ENCODE peak calls at places on chromosomes 16 and 17, in six cellular contexts. R is PC-9; B is foreskin fibroblast; K is GM10248; I is stimulated activated CD8-positive, alpha-beta memory T cell treated with anti-CD3 and anti-CD28 coated beads, Interleukin-2, amount 100 ng/mL, for 1 hour; Z is nephron progenitor cell. F is an unnamed sample.

GRCh38 chr17:27896656-27897055 is 3.5 kb upstream of the LYRM9 start:
- DNase-seq in I (no peak), Z (no peak), R (no peak), K (no peak), B (no peak), F (no peak)

GRCh38 chr16:70650216-70650615 is 3.9 kb downstream of the IL34 start:
- DNase-seq in I (no peak), B (no peak), K (no peak), Z (no peak), R (no peak), F (no peak)

GRCh38 chr17:28684963-28685362 is 23.0 kb downstream of the SUPT6H start:
- DNase-seq in K (no peak), R (no peak), B (peak; percentile 21), I (no peak), Z (no peak), F (peak; percentile 56)

GRCh38 chr17:74369221-74369620 is 1.9 kb downstream of the GPR142 start:
- DNase-seq in K (peak; percentile 65), Z (peak; percentile 57), B (no peak), I (peak; percentile 23), R (no peak), F (no peak)

GRCh38 chr17:45939398-45939797 is 45.0 kb downstream of the MAPT start:
- DNase-seq in B (no peak), Z (no peak), K (no peak), I (no peak), R (no peak), F (no peak)

GRCh38 chr17:75721463-75722011 is 278 bp downstream of the ITGB4 start:
- DNase-seq in B (no peak), R (no peak), K (no peak), Z (no peak), I (no peak), F (no peak)

GRCh38 chr17:81912441-81913309 is 1.5 kb upstream of the PCYT2 start:
- DNase-seq in R (peak; percentile 97), I (no peak), Z (no peak), K (no peak), B (no peak), F (no peak)

GRCh38 chr16:69660166-69660565 is 66.2 kb downstream of the NQO1 start:
- DNase-seq in K (no peak), B (no peak), Z (no peak), I (no peak), R (no peak), F (no peak)

F was measured in fibroblast of gingiva.